ENCODE peak calls at places on chromosomes 11 and 22, in five cellular contexts. I, X, J, G and R are unnamed samples.

GRCh38 chr22:46537221-46537945 is at the start of gene CELSR1:
- DNase-seq in I (peak), X (peak), J (peak), G (no peak), R (no peak)

GRCh38 chr22:38734203-38735100 is 21.3 kb downstream of the SUN2 start:
- DNase-seq in I (no peak), X (peak), J (no peak), G (no peak), R (no peak)

GRCh38 chr22:39598017-39598965 is 27.7 kb downstream of the CACNA1I start:
- DNase-seq in I (peak), X (peak), J (no peak), G (no peak), R (peak)

GRCh38 chr11:8291421-8292350 is 28.0 kb upstream of the LMO1 start:
- DNase-seq in I (no peak), X (no peak), J (no peak), G (peak), R (no peak)

GRCh38 chr22:50727678-50728522 is 10.1 kb upstream of the ACR start:
- DNase-seq in I (no peak), X (peak), J (no peak), G (no peak), R (no peak)

GRCh38 chr11:26322335-26323067 is 9.4 kb upstream of the ANO3 start:
- DNase-seq in I (no peak), X (no peak), J (no peak), G (no peak), R (no peak)

GRCh38 chr11:36177837-36178236 is 111.4 kb downstream of the COMMD9 start:
- DNase-seq in I (no peak), X (no peak), J (no peak), G (no peak), R (no peak)

GRCh38 chr11:63920870-63921417 is 4.0 kb upstream of the RCOR2 start:
- DNase-seq in I (no peak), X (no peak), J (no peak), G (no peak), R (peak)

GRCh38 chr11:68275721-68276488 is 4.1 kb upstream of the C11orf24 start:
- DNase-seq in I (no peak), X (no peak), J (no peak), G (no peak), R (no peak)

GRCh38 chr11:44979536-44980399 is 29.1 kb upstream of the TP53I11 start:
- DNase-seq in I (no peak), X (peak), J (no peak), G (no peak), R (no peak)

GRCh38 chr11:134503596-134503995 is 91.6 kb upstream of the B3GAT1 start:
- DNase-seq in I (no peak), X (peak), J (no peak), G (peak), R (no peak)

GRCh38 chr11:134330611-134331564 is 900 bp upstream of the GLB1L2 start:
- DNase-seq in I (no peak), X (no peak), J (no peak), G (no peak), R (no peak)

GRCh38 chr22:38570841-38571364 is 920 bp upstream of the DMC1 start:
- DNase-seq in I (peak), X (no peak), J (peak), G (peak), R (peak)

GRCh38 chr11:97965849-97966646 is 1054.7 kb upstream of the CNTN5 start:
- DNase-seq in I (no peak), X (no peak), J (peak), G (no peak), R (no peak)

GRCh38 chr11:113806403-113806802 is 26.8 kb downstream of the CLDN25 start:
- DNase-seq in I (peak), X (no peak), J (peak), G (no peak), R (no peak)

GRCh38 chr11:64238999-64239398 is 1.9 kb upstream of the FKBP2 start:
- DNase-seq in I (no peak), X (no peak), J (no peak), G (no peak), R (no peak)

GRCh38 chr22:30314918-30315317 is 11.8 kb downstream of the TBC1D10A start:
- DNase-seq in I (no peak), X (no peak), J (peak), G (no peak), R (peak)

GRCh38 chr11:34926101-34926830 is 9.8 kb downstream of the PDHX start:
- DNase-seq in I (peak), X (no peak), J (peak), G (no peak), R (no peak)

GRCh38 chr22:32050678-32051515 is 7.8 kb downstream of the SLC5A1 start:
- DNase-seq in I (no peak), X (no peak), J (peak), G (no peak), R (peak)

GRCh38 chr22:21628386-21629261 is 1.2 kb downstream of the YDJC start:
- DNase-seq in I (no peak), X (peak), J (no peak), G (no peak), R (peak)

GRCh38 chr11:102727890-102728289 is 3.1 kb upstream of the MMP8 start:
- DNase-seq in I (no peak), X (no peak), J (peak), G (no peak), R (no peak)

GRCh38 chr22:46547179-46547882 is 9.9 kb upstream of the CELSR1 start:
- DNase-seq in I (no peak), X (peak), J (peak), G (peak), R (no peak)

DNA sequence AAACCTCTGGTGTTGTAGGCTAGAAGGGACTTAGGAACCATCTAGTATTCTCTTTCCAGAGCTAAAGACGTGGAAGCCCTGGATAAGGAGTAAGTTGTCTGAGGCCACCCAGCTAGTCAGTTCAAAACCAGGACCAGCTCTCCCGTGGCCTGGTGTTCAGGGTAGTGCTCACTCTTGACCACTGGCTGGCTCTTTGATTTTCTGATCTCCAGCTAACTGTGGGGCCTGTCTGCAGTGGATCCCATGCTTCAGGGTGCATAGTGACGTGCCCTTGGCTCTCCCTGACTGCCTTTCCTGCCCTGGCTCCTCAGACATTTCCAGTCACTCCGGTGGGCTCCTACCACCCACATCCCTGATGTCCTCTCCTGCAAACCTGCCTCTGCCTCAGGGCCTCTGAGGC is 1.3 kb downstream of the CLMP start:
- DNase-seq in I (no peak), X (no peak), J (no peak), G (no peak), R (no peak)
- H3K4me3 ChIP-seq in I (peak), X (peak), J (peak), G (peak), R (no peak)

GRCh38 chr11:122673706-122674105 is 18.2 kb downstream of the UBASH3B start:
- DNase-seq in I (no peak), X (no peak), J (peak), G (no peak), R (no peak)
- H3K4me3 ChIP-seq in I (no peak), X (no peak), J (no peak), G (no peak), R (no peak)

GRCh38 chr11:2304156-2305139 is 2.6 kb downstream of the TSPAN32 start:
- DNase-seq in I (no peak), X (peak), J (no peak), G (no peak), R (no peak)

GRCh38 chr11:2305140-2305861 is 3.5 kb downstream of the TSPAN32 start:
- DNase-seq in I (peak), X (peak), J (peak), G (peak), R (peak)

GRCh38 chr11:2306971-2307732 is 5.3 kb downstream of the TSPAN32 start:
- DNase-seq in I (no peak), X (peak), J (peak), G (peak), R (no peak)

GRCh38 chr11:2307733-2308331 is 6.0 kb downstream of the TSPAN32 start:
- DNase-seq in I (no peak), X (no peak), J (no peak), G (peak), R (no peak)

DNA sequence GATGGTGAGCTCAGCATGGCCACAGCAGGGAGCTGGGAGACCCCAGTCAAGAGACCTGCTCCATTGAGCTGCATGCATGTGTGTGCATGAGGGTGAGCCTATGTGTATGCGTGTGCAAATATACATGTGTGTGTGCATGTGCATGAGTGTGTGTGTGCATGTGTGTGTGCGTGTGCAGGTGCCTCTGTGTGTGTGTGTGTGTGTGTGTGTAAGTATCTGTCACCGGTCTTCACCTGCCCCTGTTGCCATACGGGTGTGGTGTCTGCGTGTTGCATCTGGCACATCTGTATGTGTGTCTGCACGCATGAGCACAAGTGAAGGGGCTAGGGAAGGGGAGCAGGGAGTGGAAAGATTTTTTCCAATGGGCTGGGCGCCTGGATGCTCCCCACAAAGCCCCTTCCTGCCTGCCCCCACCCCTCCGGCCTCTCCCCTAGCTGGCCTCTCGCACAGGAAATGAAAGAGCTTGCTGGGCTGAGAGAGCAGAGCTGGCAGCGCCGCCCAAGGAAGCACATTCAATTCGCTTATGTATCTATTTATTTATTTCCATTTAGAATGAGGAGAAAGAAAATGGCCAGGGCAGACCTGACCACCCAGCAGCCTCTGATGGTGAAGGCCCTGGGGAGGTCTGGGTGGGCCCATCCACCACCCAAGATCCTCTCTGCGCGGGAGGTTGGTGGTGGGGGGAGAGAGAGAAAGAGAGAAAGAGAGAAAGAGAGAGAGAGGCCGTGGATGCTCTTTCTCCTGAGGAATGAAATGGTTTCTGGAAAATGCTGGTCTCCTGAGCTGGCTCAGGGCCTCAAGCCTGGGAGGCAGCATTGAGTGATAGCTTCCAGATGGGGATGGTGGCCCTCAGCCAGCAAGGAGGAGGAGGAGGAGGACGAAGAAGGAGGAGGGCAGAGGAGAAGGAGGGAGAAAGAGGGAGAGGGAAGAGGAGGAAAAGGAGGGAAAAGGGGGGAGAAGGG is 4.3 kb downstream of the TSPAN32 start:
- DNase-seq in I (no peak), X (no peak), J (peak), G (peak), R (no peak)
- H3K4me3 ChIP-seq in I (no peak), X (no peak), J (no peak), G (no peak), R (peak)

GRCh38 chr22:42342426-42343135 is 72.1 kb upstream of the TCF20 start:
- DNase-seq in I (no peak), X (no peak), J (no peak), G (no peak), R (no peak)

GRCh38 chr22:42343136-42343484 is 72.7 kb upstream of the TCF20 start:
- DNase-seq in I (no peak), X (peak), J (no peak), G (no peak), R (no peak)

GRCh38 chr22:42340695-42341383 is 70.4 kb upstream of the TCF20 start:
- DNase-seq in I (peak), X (peak), J (no peak), G (no peak), R (no peak)

GRCh38 chr22:42340150-42340549 is 69.7 kb upstream of the TCF20 start:
- DNase-seq in I (no peak), X (no peak), J (no peak), G (no peak), R (no peak)

DNA sequence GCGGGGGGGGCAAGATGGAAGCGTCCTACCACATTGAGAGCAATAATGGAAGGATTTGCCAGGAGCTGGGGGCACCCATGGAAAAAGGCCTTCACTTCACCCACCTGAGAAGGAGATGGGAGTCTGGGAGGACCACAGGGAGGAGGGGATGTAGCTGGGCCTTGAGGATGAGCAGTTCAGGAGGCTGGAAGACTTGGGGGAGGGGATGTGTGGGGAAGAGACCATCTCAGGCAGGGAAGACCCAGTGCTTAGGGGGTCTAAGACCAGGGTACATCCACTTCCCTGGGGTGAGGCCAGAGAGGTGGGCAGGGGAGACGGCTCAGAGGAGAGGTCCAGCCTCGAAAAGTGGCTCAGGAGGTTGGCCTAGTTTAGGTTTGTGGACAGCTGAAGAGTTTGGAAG is 71.3 kb upstream of the TCF20 start:
- DNase-seq in I (no peak), X (no peak), J (no peak), G (no peak), R (no peak)
- H3K4me3 ChIP-seq in I (no peak), X (no peak), J (no peak), G (no peak), R (no peak)

GRCh38 chr11:128515086-128515485 is 72.3 kb downstream of the ETS1 start:
- DNase-seq in I (no peak), X (no peak), J (no peak), G (no peak), R (no peak)

GRCh38 chr11:128513915-128514681 is 73.3 kb downstream of the ETS1 start:
- DNase-seq in I (no peak), X (no peak), J (no peak), G (no peak), R (no peak)

GRCh38 chr11:128511712-128512111 is 75.6 kb downstream of the ETS1 start:
- DNase-seq in I (no peak), X (no peak), J (no peak), G (no peak), R (no peak)

GRCh38 chr11:128509990-128510389 is 77.4 kb downstream of the ETS1 start:
- DNase-seq in I (no peak), X (no peak), J (peak), G (no peak), R (no peak)

GRCh38 chr11:128512478-128513127 is 74.8 kb downstream of the ETS1 start:
- DNase-seq in I (no peak), X (no peak), J (no peak), G (no peak), R (no peak)
- H3K4me3 ChIP-seq in I (no peak), X (no peak), J (no peak), G (no peak), R (peak)

GRCh38 chr11:106495046-106495445 is 417.6 kb downstream of the AASDHPPT start:
- DNase-seq in I (no peak), X (no peak), J (peak), G (no peak), R (no peak)

GRCh38 chr11:106493751-106494150 is 416.3 kb downstream of the AASDHPPT start:
- DNase-seq in I (no peak), X (no peak), J (peak), G (no peak), R (no peak)

GRCh38 chr11:106491751-106492150 is 414.3 kb downstream of the AASDHPPT start:
- DNase-seq in I (no peak), X (no peak), J (no peak), G (no peak), R (no peak)

GRCh38 chr11:106497321-106497720 is 419.9 kb downstream of the AASDHPPT start:
- DNase-seq in I (no peak), X (peak), J (no peak), G (no peak), R (no peak)

GRCh38 chr11:106496677-106497076 is 419.2 kb downstream of the AASDHPPT start:
- DNase-seq in I (no peak), X (no peak), J (peak), G (no peak), R (no peak)
- H3K4me3 ChIP-seq in I (no peak), X (no peak), J (no peak), G (no peak), R (no peak)

DNA sequence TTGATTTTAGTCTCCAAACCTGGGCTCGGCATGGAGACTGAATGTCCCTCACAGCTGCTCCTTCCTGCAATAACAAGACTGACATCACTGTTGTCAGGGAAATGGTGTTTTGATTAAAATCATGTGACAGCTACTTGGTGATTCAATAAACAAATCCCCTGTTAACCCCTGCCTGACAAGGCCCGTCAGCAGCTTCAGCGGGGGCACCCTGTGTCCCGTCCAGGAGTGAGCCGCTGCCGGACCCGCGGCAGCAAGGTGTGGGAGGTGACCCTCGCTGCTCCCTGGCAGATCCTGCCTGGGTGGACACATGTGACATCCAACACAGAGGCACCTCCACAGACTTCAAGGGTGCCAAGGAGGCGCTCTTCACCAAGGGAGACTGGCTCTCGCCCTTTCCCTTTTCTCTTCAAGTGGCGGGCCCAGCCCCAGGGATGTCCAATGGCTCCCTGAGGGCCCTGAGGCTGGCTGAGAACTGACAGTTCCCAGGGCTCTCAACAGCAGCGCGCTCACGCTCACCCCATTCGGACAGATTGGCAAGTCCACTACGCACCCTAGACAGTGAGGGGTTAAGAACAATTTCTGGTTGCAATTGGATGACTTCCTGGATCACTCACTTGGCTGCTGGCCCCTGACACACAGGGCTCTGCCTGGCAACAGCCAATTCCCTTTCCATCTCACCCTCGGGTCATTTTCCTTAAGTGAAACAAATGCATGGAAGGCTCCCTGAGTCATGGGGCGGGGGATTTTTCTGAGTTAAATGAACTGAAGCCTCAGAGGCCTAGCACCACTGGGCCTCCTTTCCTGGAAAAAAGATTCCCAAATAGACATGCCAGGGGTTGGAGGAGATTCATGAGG is 30.7 kb downstream of the PPP2R1B start:
- DNase-seq in I (no peak), X (no peak), J (peak), G (peak), R (no peak)
- H3K4me3 ChIP-seq in I (no peak), X (no peak), J (no peak), G (peak), R (no peak)

GRCh38 chr22:19750666-19751490 is 9.7 kb upstream of the TBX1 start:
- DNase-seq in I (no peak), X (no peak), J (peak), G (no peak), R (no peak)
- H3K4me3 ChIP-seq in I (no peak), X (no peak), J (no peak), G (no peak), R (no peak)

GRCh38 chr11:122149232-122149631 is 33.2 kb upstream of the BLID start:
- DNase-seq in I (no peak), X (no peak), J (no peak), G (no peak), R (no peak)
- H3K4me3 ChIP-seq in I (no peak), X (no peak), J (no peak), G (no peak), R (no peak)